ENCODE peak calls at places on chromosomes 12 and 14, in nine cellular contexts. V, D, M, W, K, C, F, J and O are unnamed samples.

GRCh38 chr14:104803280-104803915 is 2.5 kb downstream of the ZBTB42 start:
- DNase-seq in V (no peak), D (no peak), M (no peak), W (no peak), K (no peak), C (no peak), F (no peak), J (no peak), O (no peak)

GRCh38 chr14:100065942-100066574 is 836 bp downstream of the EVL start:
- DNase-seq in V (no peak), D (no peak), M (no peak), W (no peak), K (no peak), C (no peak), F (no peak), J (no peak), O (no peak)

GRCh38 chr14:68690106-68690960 is 102.5 kb downstream of the ZFP36L1 start:
- DNase-seq in V (no peak), D (no peak), M (no peak), W (no peak), K (no peak), C (no peak), F (no peak), J (no peak), O (no peak)

GRCh38 chr12:48142818-48143674 is 14.3 kb downstream of the ASB8 start:
- DNase-seq in V (no peak), D (peak), M (peak), W (no peak), K (no peak), C (no peak), F (no peak), J (no peak), O (no peak)

GRCh38 chr12:102474438-102475064 is 5.8 kb downstream of the IGF1 start:
- DNase-seq in V (no peak), D (no peak), M (no peak), W (no peak), K (no peak), C (no peak), F (no peak), J (no peak), O (no peak)

GRCh38 chr14:102508774-102509743 is 517 bp downstream of the ANKRD9 start:
- DNase-seq in V (no peak), D (no peak), M (no peak), W (peak), K (peak), C (peak), F (peak), J (peak), O (no peak)

GRCh38 chr12:120093592-120094355 is 22.8 kb downstream of the RAB35 start:
- DNase-seq in V (no peak), D (peak), M (peak), W (peak), K (no peak), C (no peak), F (peak), J (peak), O (no peak)

GRCh38 chr12:53048033-53048779 is 1.7 kb upstream of the TNS2 start:
- DNase-seq in V (peak), D (no peak), M (peak), W (peak), K (no peak), C (peak), F (no peak), J (peak), O (no peak)

GRCh38 chr14:58501214-58501816 is 73.8 kb downstream of the KIAA0586 start:
- DNase-seq in V (peak), D (no peak), M (no peak), W (no peak), K (peak), C (peak), F (peak), J (no peak), O (peak)

GRCh38 chr14:97426776-97427175 is 629.6 kb downstream of the VRK1 start:
- DNase-seq in V (no peak), D (no peak), M (no peak), W (no peak), K (no peak), C (no peak), F (no peak), J (no peak), O (no peak)

GRCh38 chr12:50845021-50845647 is 2.4 kb downstream of the TMPRSS12 start:
- DNase-seq in V (no peak), D (no peak), M (no peak), W (no peak), K (peak), C (no peak), F (no peak), J (no peak), O (no peak)

GRCh38 chr12:34289431-34290190 is 267.3 kb downstream of the ALG10 start:
- DNase-seq in V (no peak), D (no peak), M (peak), W (no peak), K (no peak), C (no peak), F (no peak), J (peak), O (no peak)

GRCh38 chr12:126936181-126936851 is 1330.7 kb upstream of the TMEM132C start:
- DNase-seq in V (no peak), D (no peak), M (no peak), W (no peak), K (no peak), C (peak), F (no peak), J (peak), O (no peak)

GRCh38 chr12:84408936-84409335 is 503.7 kb downstream of the SLC6A15 start:
- DNase-seq in V (no peak), D (no peak), M (no peak), W (no peak), K (no peak), C (peak), F (no peak), J (no peak), O (no peak)

GRCh38 chr14:22837059-22837749 is 819 bp downstream of the MMP14 start:
- DNase-seq in V (no peak), D (peak), M (no peak), W (peak), K (peak), C (peak), F (peak), J (peak), O (no peak)

GRCh38 chr14:23538785-23539184 is 12.8 kb downstream of the ZFHX2 start:
- DNase-seq in V (no peak), D (peak), M (peak), W (no peak), K (peak), C (peak), F (peak), J (no peak), O (no peak)

GRCh38 chr12:92827836-92828431 is 101.2 kb downstream of the EEA1 start:
- DNase-seq in V (peak), D (peak), M (no peak), W (no peak), K (peak), C (peak), F (peak), J (no peak), O (peak)

GRCh38 chr12:106154781-106155273 is 16.1 kb upstream of the NUAK1 start:
- DNase-seq in V (no peak), D (no peak), M (no peak), W (no peak), K (peak), C (no peak), F (no peak), J (no peak), O (no peak)

GRCh38 chr12:60704171-60704914 is 1108.5 kb downstream of the SLC16A7 start:
- DNase-seq in V (no peak), D (no peak), M (no peak), W (no peak), K (no peak), C (no peak), F (no peak), J (no peak), O (no peak)

GRCh38 chr12:32765906-32766305 is 10.2 kb upstream of the YARS2 start:
- DNase-seq in V (no peak), D (no peak), M (no peak), W (no peak), K (peak), C (no peak), F (peak), J (no peak), O (peak)

GRCh38 chr14:68633131-68633991 is 159.5 kb downstream of the ZFP36L1 start:
- DNase-seq in V (no peak), D (no peak), M (peak), W (no peak), K (peak), C (peak), F (peak), J (no peak), O (no peak)

GRCh38 chr14:57346741-57347140 is 43.6 kb upstream of the NAA30 start:
- DNase-seq in V (no peak), D (no peak), M (no peak), W (no peak), K (no peak), C (no peak), F (no peak), J (no peak), O (no peak)

GRCh38 chr12:127280393-127281275 is 986.3 kb upstream of the TMEM132C start:
- DNase-seq in V (no peak), D (peak), M (peak), W (peak), K (no peak), C (no peak), F (no peak), J (peak), O (no peak)

GRCh38 chr14:99564256-99564902 is 39.6 kb downstream of the CCDC85C start:
- DNase-seq in V (no peak), D (no peak), M (no peak), W (peak), K (peak), C (peak), F (peak), J (no peak), O (peak)

GRCh38 chr14:84208451-84208850 is 1321.5 kb upstream of the FLRT2 start:
- DNase-seq in V (no peak), D (no peak), M (no peak), W (no peak), K (no peak), C (no peak), F (no peak), J (no peak), O (no peak)

GRCh38 chr12:57152408-57153038 is 5.1 kb upstream of the LRP1-AS start:
- DNase-seq in V (no peak), D (no peak), M (no peak), W (no peak), K (peak), C (no peak), F (peak), J (no peak), O (no peak)

GRCh38 chr12:79927772-79928474 is 7.0 kb downstream of the PPP1R12A start:
- DNase-seq in V (no peak), D (no peak), M (no peak), W (no peak), K (peak), C (no peak), F (no peak), J (no peak), O (no peak)

GRCh38 chr12:106251636-106252035 is 3.8 kb upstream of the CKAP4 start:
- DNase-seq in V (no peak), D (no peak), M (no peak), W (no peak), K (no peak), C (peak), F (no peak), J (no peak), O (no peak)

GRCh38 chr12:97573901-97574300 is 111.3 kb downstream of the RMST start:
- DNase-seq in V (no peak), D (no peak), M (no peak), W (no peak), K (no peak), C (no peak), F (no peak), J (no peak), O (no peak)

GRCh38 chr12:3326156-3326849 is 164.7 kb upstream of the PRMT8 start:
- DNase-seq in V (no peak), D (peak), M (peak), W (no peak), K (no peak), C (no peak), F (no peak), J (peak), O (no peak)

GRCh38 chr12:62783881-62784280 is 151.1 kb downstream of the PPM1H start:
- DNase-seq in V (no peak), D (no peak), M (no peak), W (no peak), K (no peak), C (no peak), F (no peak), J (no peak), O (no peak)

GRCh38 chr12:123445388-123446344 is 9.2 kb upstream of the RILPL2 start:
- DNase-seq in V (no peak), D (no peak), M (no peak), W (no peak), K (peak), C (no peak), F (peak), J (no peak), O (peak)

GRCh38 chr12:6318440-6318879 is 8.0 kb downstream of the PLEKHG6 start:
- DNase-seq in V (no peak), D (no peak), M (no peak), W (no peak), K (no peak), C (no peak), F (no peak), J (peak), O (no peak)

GRCh38 chr12:4441355-4442330 is 4.0 kb downstream of the FGF6 start:
- DNase-seq in V (no peak), D (no peak), M (peak), W (no peak), K (no peak), C (peak), F (no peak), J (peak), O (no peak)

DNA sequence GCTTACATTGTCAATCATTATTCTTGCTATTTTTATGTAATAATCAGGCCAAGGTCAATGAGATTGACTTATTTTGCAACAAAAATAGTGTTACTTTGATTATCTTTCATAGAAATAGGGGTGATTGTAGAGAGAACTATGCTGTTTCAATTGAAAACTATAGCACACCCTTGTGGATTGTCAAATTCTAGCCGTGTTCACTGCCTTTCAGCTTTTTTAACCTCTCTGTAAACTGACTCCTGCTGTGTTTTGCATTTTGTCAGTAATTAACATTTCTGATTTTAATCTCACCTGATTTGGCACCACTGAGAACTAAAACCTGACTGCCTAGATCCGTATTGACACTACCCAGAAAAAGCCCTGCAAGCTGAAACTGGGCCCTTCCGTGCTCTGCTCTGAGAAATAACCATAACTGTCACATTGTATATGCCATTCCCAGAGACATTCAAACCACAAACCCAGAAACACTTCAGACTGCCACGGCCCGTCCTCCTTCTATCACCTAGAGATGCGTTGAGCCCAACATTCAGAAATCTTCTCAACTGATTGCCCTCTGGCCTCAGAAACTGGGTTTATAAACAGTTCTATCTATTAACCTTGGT is 26.6 kb upstream of the ETV6 start:
- DNase-seq in V (no peak), D (no peak), M (no peak), W (no peak), K (no peak), C (peak), F (no peak), J (no peak), O (no peak)
- TF ChIP-seq CTCF in V (no peak), D (no peak), M (peak), W (no peak), K (no peak), C (peak), F (peak), J (no peak), O (peak)

GRCh38 chr12:78115889-78116288 is 285.2 kb downstream of the NAV3 start:
- DNase-seq in V (no peak), D (no peak), M (no peak), W (no peak), K (peak), C (no peak), F (no peak), J (no peak), O (no peak)

GRCh38 chr12:78120866-78121590 is 290.3 kb downstream of the NAV3 start:
- DNase-seq in V (no peak), D (no peak), M (no peak), W (no peak), K (peak), C (peak), F (peak), J (no peak), O (peak)

GRCh38 chr12:78119351-78119918 is 288.7 kb downstream of the NAV3 start:
- DNase-seq in V (no peak), D (no peak), M (no peak), W (no peak), K (no peak), C (no peak), F (no peak), J (no peak), O (no peak)

GRCh38 chr12:78118486-78118885 is 287.8 kb downstream of the NAV3 start:
- DNase-seq in V (no peak), D (no peak), M (no peak), W (no peak), K (no peak), C (no peak), F (no peak), J (no peak), O (no peak)

GRCh38 chr12:78118036-78118435 is 287.3 kb downstream of the NAV3 start:
- DNase-seq in V (no peak), D (peak), M (peak), W (no peak), K (no peak), C (peak), F (no peak), J (no peak), O (no peak)
- TF ChIP-seq CTCF in V (no peak), D (no peak), M (peak), W (no peak), K (no peak), C (peak), F (peak), J (no peak), O (no peak)

GRCh38 chr12:118447181-118447580 is 70.8 kb downstream of the SUDS3 start:
- DNase-seq in V (no peak), D (no peak), M (no peak), W (no peak), K (no peak), C (no peak), F (no peak), J (no peak), O (no peak)

GRCh38 chr12:118448341-118448740 is 72.0 kb downstream of the SUDS3 start:
- DNase-seq in V (no peak), D (no peak), M (no peak), W (no peak), K (no peak), C (no peak), F (no peak), J (no peak), O (no peak)

DNA sequence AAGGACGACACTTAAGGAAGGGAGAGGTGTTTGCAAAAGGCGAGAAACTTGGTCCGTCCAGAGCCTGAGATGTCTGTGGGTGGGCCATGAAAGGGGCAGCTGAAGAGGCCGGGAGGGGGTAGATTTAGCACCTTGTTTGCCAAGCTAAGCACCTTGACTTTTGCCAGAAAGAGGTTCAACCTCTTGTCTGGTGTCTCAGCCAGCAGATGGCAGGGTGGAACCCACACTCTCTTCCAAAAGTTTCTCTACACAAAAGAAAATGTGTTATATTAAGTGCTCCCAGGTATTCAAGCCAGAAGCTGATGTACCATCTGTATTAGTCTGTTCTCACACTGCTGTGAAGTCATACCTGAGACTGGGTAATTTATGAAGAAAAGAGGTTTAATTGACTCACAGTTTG is 69.9 kb downstream of the SUDS3 start:
- DNase-seq in V (no peak), D (no peak), M (no peak), W (no peak), K (no peak), C (no peak), F (no peak), J (no peak), O (no peak)
- TF ChIP-seq CTCF in V (no peak), D (no peak), M (peak), W (no peak), K (no peak), C (no peak), F (no peak), J (no peak), O (no peak)

GRCh38 chr14:73055251-73055650 is 3.1 kb upstream of the RBM25 start:
- DNase-seq in V (no peak), D (no peak), M (no peak), W (no peak), K (no peak), C (no peak), F (no peak), J (no peak), O (no peak)
- TF ChIP-seq CTCF in V (no peak), D (no peak), M (no peak), W (no peak), K (no peak), C (no peak), F (no peak), J (no peak), O (no peak)

GRCh38 chr14:45135181-45135580 is 549 bp upstream of the FANCM start:
- DNase-seq in V (no peak), D (no peak), M (no peak), W (no peak), K (peak), C (peak), F (peak), J (no peak), O (no peak)

GRCh38 chr14:45128963-45129629 is 5.2 kb downstream of the FKBP3 start:
- DNase-seq in V (no peak), D (no peak), M (no peak), W (no peak), K (no peak), C (no peak), F (no peak), J (no peak), O (no peak)

GRCh38 chr14:45135659-45136314 is at the start of gene FANCM:
- DNase-seq in V (peak), D (peak), M (peak), W (peak), K (peak), C (peak), F (peak), J (peak), O (peak)

GRCh38 chr14:45133683-45134050 is 614 bp downstream of the FKBP3 start:
- DNase-seq in V (no peak), D (no peak), M (no peak), W (no peak), K (peak), C (no peak), F (peak), J (no peak), O (no peak)

GRCh38 chr14:45134051-45134958 is at the start of gene FKBP3:
- DNase-seq in V (peak), D (peak), M (peak), W (peak), K (peak), C (peak), F (peak), J (peak), O (peak)
- TF ChIP-seq CTCF in V (no peak), D (no peak), M (peak), W (no peak), K (peak), C (peak), F (no peak), J (peak), O (peak)